ENCODE peak calls at places on chromosome X, in ten cellular contexts. One of them, this sample, is unnamed.

GRCh38 chrX:410296-410695 is 23.6 kb upstream of the PPP2R3B start:
- DNase-seq in T-helper 1 cell: no peak
- DNase-seq in SIG-M5: no peak
- DNase-seq in endothelial cell: no peak
- DNase-seq in PC-3: no peak
- DNase-seq in COR-L47: no peak
- DNase-seq in NCI-H1930: no peak
- DNase-seq in stimulated activated CD4-positive, alpha-beta T cell treated with anti-CD3 and anti-CD28 coated beads, Interleukin-4, amount 100 ng/mL, for 1 hour: no peak
- DNase-seq in fibroblast of lung: no peak
- DNase-seq in cerebellar nuclear complex: no peak
- DNase-seq in this sample: no peak

GRCh38 chrX:85573801-85574200 is 194.3 kb upstream of the POF1B start:
- DNase-seq in COR-L47: no peak
- DNase-seq in NCI-H1930: no peak
- DNase-seq in endothelial cell: no peak
- DNase-seq in SIG-M5: no peak
- DNase-seq in T-helper 1 cell: no peak
- DNase-seq in stimulated activated CD4-positive, alpha-beta T cell treated with anti-CD3 and anti-CD28 coated beads, Interleukin-4, amount 100 ng/mL, for 1 hour: no peak
- DNase-seq in PC-3: no peak
- DNase-seq in cerebellar nuclear complex: no peak
- DNase-seq in fibroblast of lung: no peak
- DNase-seq in this sample: no peak

GRCh38 chrX:1727531-1728027 is 112.7 kb downstream of the ASMT start:
- DNase-seq in fibroblast of lung: no peak
- DNase-seq in T-helper 1 cell: no peak
- DNase-seq in NCI-H1930: no peak
- DNase-seq in stimulated activated CD4-positive, alpha-beta T cell treated with anti-CD3 and anti-CD28 coated beads, Interleukin-4, amount 100 ng/mL, for 1 hour: no peak
- DNase-seq in endothelial cell: no peak
- DNase-seq in COR-L47: no peak
- DNase-seq in PC-3: peak
- DNase-seq in cerebellar nuclear complex: no peak
- DNase-seq in SIG-M5: no peak
- DNase-seq in this sample: no peak

GRCh38 chrX:71224098-71224708 is 1.2 kb downstream of the GJB1 start:
- DNase-seq in NCI-H1930: no peak
- DNase-seq in COR-L47: no peak
- DNase-seq in SIG-M5: no peak
- DNase-seq in fibroblast of lung: no peak
- DNase-seq in PC-3: no peak
- DNase-seq in cerebellar nuclear complex: no peak
- DNase-seq in endothelial cell: no peak
- DNase-seq in T-helper 1 cell: no peak
- DNase-seq in stimulated activated CD4-positive, alpha-beta T cell treated with anti-CD3 and anti-CD28 coated beads, Interleukin-4, amount 100 ng/mL, for 1 hour: no peak
- DNase-seq in this sample: no peak

GRCh38 chrX:118723376-118723775 is 4.0 kb upstream of the IL13RA1 start:
- DNase-seq in endothelial cell: no peak
- DNase-seq in PC-3: peak
- DNase-seq in SIG-M5: no peak
- DNase-seq in COR-L47: no peak
- DNase-seq in cerebellar nuclear complex: no peak
- DNase-seq in NCI-H1930: no peak
- DNase-seq in fibroblast of lung: no peak
- DNase-seq in stimulated activated CD4-positive, alpha-beta T cell treated with anti-CD3 and anti-CD28 coated beads, Interleukin-4, amount 100 ng/mL, for 1 hour: no peak
- DNase-seq in T-helper 1 cell: no peak
- DNase-seq in this sample: no peak

GRCh38 chrX:50988649-50989048 is 78.1 kb downstream of the BMP15 start:
- DNase-seq in endothelial cell: peak
- DNase-seq in T-helper 1 cell: peak
- DNase-seq in cerebellar nuclear complex: peak
- DNase-seq in PC-3: peak
- DNase-seq in stimulated activated CD4-positive, alpha-beta T cell treated with anti-CD3 and anti-CD28 coated beads, Interleukin-4, amount 100 ng/mL, for 1 hour: no peak
- DNase-seq in NCI-H1930: no peak
- DNase-seq in COR-L47: no peak
- DNase-seq in SIG-M5: no peak
- DNase-seq in fibroblast of lung: peak
- DNase-seq in this sample: no peak

GRCh38 chrX:16160729-16161128 is 6.6 kb upstream of the MAGEB17 start:
- DNase-seq in endothelial cell: no peak
- DNase-seq in SIG-M5: no peak
- DNase-seq in COR-L47: no peak
- DNase-seq in NCI-H1930: no peak
- DNase-seq in fibroblast of lung: peak
- DNase-seq in T-helper 1 cell: no peak
- DNase-seq in PC-3: peak
- DNase-seq in stimulated activated CD4-positive, alpha-beta T cell treated with anti-CD3 and anti-CD28 coated beads, Interleukin-4, amount 100 ng/mL, for 1 hour: no peak
- DNase-seq in cerebellar nuclear complex: no peak
- DNase-seq in this sample: no peak

GRCh38 chrX:22589845-22590244 is 317.1 kb downstream of the CBLL2 start:
- DNase-seq in endothelial cell: no peak
- DNase-seq in SIG-M5: no peak
- DNase-seq in stimulated activated CD4-positive, alpha-beta T cell treated with anti-CD3 and anti-CD28 coated beads, Interleukin-4, amount 100 ng/mL, for 1 hour: no peak
- DNase-seq in NCI-H1930: no peak
- DNase-seq in PC-3: no peak
- DNase-seq in T-helper 1 cell: no peak
- DNase-seq in fibroblast of lung: no peak
- DNase-seq in cerebellar nuclear complex: no peak
- DNase-seq in COR-L47: no peak
- DNase-seq in this sample: no peak

GRCh38 chrX:15143050-15143824 is 126.6 kb downstream of the ASB9 start:
- DNase-seq in PC-3: peak
- DNase-seq in endothelial cell: peak
- DNase-seq in T-helper 1 cell: peak
- DNase-seq in stimulated activated CD4-positive, alpha-beta T cell treated with anti-CD3 and anti-CD28 coated beads, Interleukin-4, amount 100 ng/mL, for 1 hour: peak
- DNase-seq in SIG-M5: no peak
- DNase-seq in fibroblast of lung: peak
- DNase-seq in cerebellar nuclear complex: no peak
- DNase-seq in COR-L47: peak
- DNase-seq in NCI-H1930: peak
- DNase-seq in this sample: peak

GRCh38 chrX:77527233-77528001 is 80.2 kb downstream of the FGF16 start:
- DNase-seq in stimulated activated CD4-positive, alpha-beta T cell treated with anti-CD3 and anti-CD28 coated beads, Interleukin-4, amount 100 ng/mL, for 1 hour: no peak
- DNase-seq in COR-L47: no peak
- DNase-seq in endothelial cell: no peak
- DNase-seq in cerebellar nuclear complex: no peak
- DNase-seq in fibroblast of lung: peak
- DNase-seq in SIG-M5: no peak
- DNase-seq in NCI-H1930: no peak
- DNase-seq in PC-3: no peak
- DNase-seq in T-helper 1 cell: no peak
- DNase-seq in this sample: no peak

GRCh38 chrX:53257166-53257565 is 24.2 kb downstream of the IQSEC2 start:
- DNase-seq in stimulated activated CD4-positive, alpha-beta T cell treated with anti-CD3 and anti-CD28 coated beads, Interleukin-4, amount 100 ng/mL, for 1 hour: no peak
- DNase-seq in PC-3: no peak
- DNase-seq in T-helper 1 cell: no peak
- DNase-seq in COR-L47: no peak
- DNase-seq in endothelial cell: no peak
- DNase-seq in NCI-H1930: no peak
- DNase-seq in SIG-M5: no peak
- DNase-seq in fibroblast of lung: no peak
- DNase-seq in cerebellar nuclear complex: no peak
- DNase-seq in this sample: no peak

GRCh38 chrX:149453030-149453429 is 52.1 kb downstream of the IDS start:
- DNase-seq in COR-L47: no peak
- DNase-seq in T-helper 1 cell: no peak
- DNase-seq in endothelial cell: no peak
- DNase-seq in PC-3: peak
- DNase-seq in NCI-H1930: no peak
- DNase-seq in stimulated activated CD4-positive, alpha-beta T cell treated with anti-CD3 and anti-CD28 coated beads, Interleukin-4, amount 100 ng/mL, for 1 hour: no peak
- DNase-seq in SIG-M5: no peak
- DNase-seq in cerebellar nuclear complex: no peak
- DNase-seq in fibroblast of lung: peak
- DNase-seq in this sample: no peak

GRCh38 chrX:19514791-19515614 is at the start of gene MAP3K15:
- DNase-seq in PC-3: peak
- DNase-seq in endothelial cell: peak
- DNase-seq in cerebellar nuclear complex: no peak
- DNase-seq in fibroblast of lung: no peak
- DNase-seq in SIG-M5: no peak
- DNase-seq in NCI-H1930: peak
- DNase-seq in T-helper 1 cell: no peak
- DNase-seq in stimulated activated CD4-positive, alpha-beta T cell treated with anti-CD3 and anti-CD28 coated beads, Interleukin-4, amount 100 ng/mL, for 1 hour: peak
- DNase-seq in COR-L47: no peak
- DNase-seq in this sample: no peak

GRCh38 chrX:153934473-153935325 is at the start of gene NAA10:
- DNase-seq in T-helper 1 cell: peak
- DNase-seq in SIG-M5: no peak
- DNase-seq in fibroblast of lung: peak
- DNase-seq in NCI-H1930: peak
- DNase-seq in COR-L47: peak
- DNase-seq in stimulated activated CD4-positive, alpha-beta T cell treated with anti-CD3 and anti-CD28 coated beads, Interleukin-4, amount 100 ng/mL, for 1 hour: peak
- DNase-seq in cerebellar nuclear complex: no peak
- DNase-seq in PC-3: peak
- DNase-seq in endothelial cell: peak
- DNase-seq in this sample: peak

GRCh38 chrX:155577682-155578081 is 35.1 kb downstream of the TMLHE start:
- DNase-seq in COR-L47: no peak
- DNase-seq in stimulated activated CD4-positive, alpha-beta T cell treated with anti-CD3 and anti-CD28 coated beads, Interleukin-4, amount 100 ng/mL, for 1 hour: peak
- DNase-seq in PC-3: no peak
- DNase-seq in T-helper 1 cell: peak
- DNase-seq in cerebellar nuclear complex: no peak
- DNase-seq in SIG-M5: no peak
- DNase-seq in endothelial cell: no peak
- DNase-seq in NCI-H1930: no peak
- DNase-seq in fibroblast of lung: no peak
- DNase-seq in this sample: no peak

GRCh38 chrX:8848921-8849320 is 47.7 kb upstream of the FAM9A start:
- DNase-seq in stimulated activated CD4-positive, alpha-beta T cell treated with anti-CD3 and anti-CD28 coated beads, Interleukin-4, amount 100 ng/mL, for 1 hour: no peak
- DNase-seq in NCI-H1930: no peak
- DNase-seq in COR-L47: no peak
- DNase-seq in T-helper 1 cell: no peak
- DNase-seq in cerebellar nuclear complex: no peak
- DNase-seq in SIG-M5: no peak
- DNase-seq in endothelial cell: no peak
- DNase-seq in fibroblast of lung: peak
- DNase-seq in PC-3: peak
- DNase-seq in this sample: no peak

GRCh38 chrX:14546190-14546589 is 16.9 kb downstream of the GLRA2 start:
- DNase-seq in NCI-H1930: no peak
- DNase-seq in T-helper 1 cell: no peak
- DNase-seq in endothelial cell: no peak
- DNase-seq in SIG-M5: no peak
- DNase-seq in fibroblast of lung: no peak
- DNase-seq in cerebellar nuclear complex: no peak
- DNase-seq in stimulated activated CD4-positive, alpha-beta T cell treated with anti-CD3 and anti-CD28 coated beads, Interleukin-4, amount 100 ng/mL, for 1 hour: no peak
- DNase-seq in COR-L47: no peak
- DNase-seq in PC-3: peak
- DNase-seq in this sample: no peak

GRCh38 chrX:129843459-129844306 is at the start of gene ZDHHC9:
- DNase-seq in cerebellar nuclear complex: peak
- DNase-seq in PC-3: peak
- DNase-seq in stimulated activated CD4-positive, alpha-beta T cell treated with anti-CD3 and anti-CD28 coated beads, Interleukin-4, amount 100 ng/mL, for 1 hour: peak
- DNase-seq in NCI-H1930: peak
- DNase-seq in SIG-M5: peak
- DNase-seq in endothelial cell: peak
- DNase-seq in COR-L47: peak
- DNase-seq in fibroblast of lung: peak
- DNase-seq in T-helper 1 cell: peak
- DNase-seq in this sample: peak

GRCh38 chrX:2521092-2521926 is 20.5 kb upstream of the DHRSX start:
- DNase-seq in T-helper 1 cell: no peak
- DNase-seq in SIG-M5: no peak
- DNase-seq in cerebellar nuclear complex: no peak
- DNase-seq in PC-3: no peak
- DNase-seq in NCI-H1930: no peak
- DNase-seq in fibroblast of lung: no peak
- DNase-seq in COR-L47: no peak
- DNase-seq in endothelial cell: no peak
- DNase-seq in stimulated activated CD4-positive, alpha-beta T cell treated with anti-CD3 and anti-CD28 coated beads, Interleukin-4, amount 100 ng/mL, for 1 hour: no peak
- DNase-seq in this sample: no peak

GRCh38 chrX:148412006-148412405 is 88.4 kb upstream of the AFF2 start:
- DNase-seq in PC-3: no peak
- DNase-seq in T-helper 1 cell: no peak
- DNase-seq in cerebellar nuclear complex: no peak
- DNase-seq in NCI-H1930: no peak
- DNase-seq in stimulated activated CD4-positive, alpha-beta T cell treated with anti-CD3 and anti-CD28 coated beads, Interleukin-4, amount 100 ng/mL, for 1 hour: no peak
- DNase-seq in endothelial cell: no peak
- DNase-seq in COR-L47: no peak
- DNase-seq in fibroblast of lung: no peak
- DNase-seq in SIG-M5: no peak
- DNase-seq in this sample: no peak

GRCh38 chrX:127243654-127244053 is 424.1 kb downstream of the PRR32 start:
- DNase-seq in NCI-H1930: no peak
- DNase-seq in T-helper 1 cell: no peak
- DNase-seq in endothelial cell: no peak
- DNase-seq in cerebellar nuclear complex: no peak
- DNase-seq in SIG-M5: no peak
- DNase-seq in PC-3: no peak
- DNase-seq in stimulated activated CD4-positive, alpha-beta T cell treated with anti-CD3 and anti-CD28 coated beads, Interleukin-4, amount 100 ng/mL, for 1 hour: no peak
- DNase-seq in fibroblast of lung: no peak
- DNase-seq in COR-L47: no peak
- DNase-seq in this sample: no peak

GRCh38 chrX:1481636-1482529 is 29.2 kb upstream of the ASMTL start:
- DNase-seq in COR-L47: no peak
- DNase-seq in PC-3: peak
- DNase-seq in endothelial cell: peak
- DNase-seq in NCI-H1930: no peak
- DNase-seq in stimulated activated CD4-positive, alpha-beta T cell treated with anti-CD3 and anti-CD28 coated beads, Interleukin-4, amount 100 ng/mL, for 1 hour: peak
- DNase-seq in fibroblast of lung: peak
- DNase-seq in cerebellar nuclear complex: no peak
- DNase-seq in T-helper 1 cell: peak
- DNase-seq in SIG-M5: no peak
- DNase-seq in this sample: peak

GRCh38 chrX:17888421-17888820 is 27.3 kb upstream of the RAI2 start:
- DNase-seq in stimulated activated CD4-positive, alpha-beta T cell treated with anti-CD3 and anti-CD28 coated beads, Interleukin-4, amount 100 ng/mL, for 1 hour: no peak
- DNase-seq in COR-L47: no peak
- DNase-seq in fibroblast of lung: no peak
- DNase-seq in PC-3: peak
- DNase-seq in SIG-M5: no peak
- DNase-seq in endothelial cell: no peak
- DNase-seq in NCI-H1930: no peak
- DNase-seq in cerebellar nuclear complex: no peak
- DNase-seq in T-helper 1 cell: no peak
- DNase-seq in this sample: no peak

GRCh38 chrX:105872921-105873320 is 50.6 kb downstream of the NRK start:
- DNase-seq in fibroblast of lung: peak
- DNase-seq in PC-3: peak
- DNase-seq in stimulated activated CD4-positive, alpha-beta T cell treated with anti-CD3 and anti-CD28 coated beads, Interleukin-4, amount 100 ng/mL, for 1 hour: no peak
- DNase-seq in COR-L47: no peak
- DNase-seq in cerebellar nuclear complex: no peak
- DNase-seq in endothelial cell: no peak
- DNase-seq in T-helper 1 cell: no peak
- DNase-seq in SIG-M5: no peak
- DNase-seq in NCI-H1930: no peak
- DNase-seq in this sample: no peak

GRCh38 chrX:130896816-130897508 is 6.0 kb downstream of the ENOX2 start:
- DNase-seq in fibroblast of lung: peak
- DNase-seq in endothelial cell: no peak
- DNase-seq in cerebellar nuclear complex: no peak
- DNase-seq in NCI-H1930: no peak
- DNase-seq in SIG-M5: no peak
- DNase-seq in PC-3: no peak
- DNase-seq in T-helper 1 cell: no peak
- DNase-seq in stimulated activated CD4-positive, alpha-beta T cell treated with anti-CD3 and anti-CD28 coated beads, Interleukin-4, amount 100 ng/mL, for 1 hour: no peak
- DNase-seq in COR-L47: no peak
- DNase-seq in this sample: no peak

GRCh38 chrX:147894332-147894870 is 17.3 kb upstream of the FMR1 start:
- DNase-seq in stimulated activated CD4-positive, alpha-beta T cell treated with anti-CD3 and anti-CD28 coated beads, Interleukin-4, amount 100 ng/mL, for 1 hour: no peak
- DNase-seq in T-helper 1 cell: no peak
- DNase-seq in SIG-M5: no peak
- DNase-seq in NCI-H1930: no peak
- DNase-seq in PC-3: no peak
- DNase-seq in cerebellar nuclear complex: no peak
- DNase-seq in COR-L47: no peak
- DNase-seq in endothelial cell: no peak
- DNase-seq in fibroblast of lung: no peak
- DNase-seq in this sample: no peak

GRCh38 chrX:85244411-85245210 is 820 bp downstream of the ZNF711 start:
- DNase-seq in cerebellar nuclear complex: no peak
- DNase-seq in SIG-M5: no peak
- DNase-seq in PC-3: no peak
- DNase-seq in endothelial cell: peak
- DNase-seq in COR-L47: peak
- DNase-seq in fibroblast of lung: peak
- DNase-seq in T-helper 1 cell: no peak
- DNase-seq in stimulated activated CD4-positive, alpha-beta T cell treated with anti-CD3 and anti-CD28 coated beads, Interleukin-4, amount 100 ng/mL, for 1 hour: no peak
- DNase-seq in NCI-H1930: no peak
- DNase-seq in this sample: no peak

GRCh38 chrX:133229361-133229760 is 11.2 kb upstream of the TFDP3 start:
- DNase-seq in endothelial cell: no peak
- DNase-seq in cerebellar nuclear complex: no peak
- DNase-seq in T-helper 1 cell: no peak
- DNase-seq in COR-L47: no peak
- DNase-seq in NCI-H1930: no peak
- DNase-seq in PC-3: peak
- DNase-seq in stimulated activated CD4-positive, alpha-beta T cell treated with anti-CD3 and anti-CD28 coated beads, Interleukin-4, amount 100 ng/mL, for 1 hour: no peak
- DNase-seq in SIG-M5: no peak
- DNase-seq in fibroblast of lung: peak
- DNase-seq in this sample: no peak